ENCODE peak calls at places on chromosomes 2 and 18, in five cellular contexts. A is keratinocyte; C is ascending aorta; K is endothelial cell of umbilical vein; E is activated T-helper 1 cell treated with anti-CD3 and anti-CD28 coated beads, Interleukin-12 subunit alpha, Interleukin-12 subunit beta, Interleukin-2, Interleukin-4 antibody, amounts not matched to agents 30 ng/mL and 10 ng/mL and 1 ng/mL, durations not matched to agents 14 hours and 24 hours and 36 hours. Q is an unnamed sample.

GRCh38 chr2:95384854-95385569 is 17.5 kb upstream of the FAHD2A start:
- DNase-seq in A (no peak), C (peak), K (no peak), E (no peak), Q (no peak)

GRCh38 chr18:67742525-67742924 is 226.0 kb upstream of the DSEL start:
- DNase-seq in A (no peak), C (no peak), K (no peak), E (no peak), Q (no peak)

GRCh38 chr2:235551965-235552364 is 58.1 kb downstream of the AGAP1 start:
- DNase-seq in A (no peak), C (no peak), K (peak), E (no peak), Q (no peak)

GRCh38 chr2:207397917-207398655 is 131.7 kb upstream of the CREB1 start:
- DNase-seq in A (no peak), C (no peak), K (no peak), E (no peak), Q (no peak)

GRCh38 chr2:114119846-114120348 is 230.0 kb downstream of the ACTR3 start:
- DNase-seq in A (no peak), C (no peak), K (no peak), E (no peak), Q (no peak)

GRCh38 chr2:3545788-3546478 is 12.2 kb downstream of the RNASEH1 start:
- DNase-seq in A (no peak), C (no peak), K (no peak), E (no peak), Q (no peak)

GRCh38 chr2:169961911-169962310 is 134.7 kb downstream of the UBR3 start:
- DNase-seq in A (no peak), C (no peak), K (no peak), E (no peak), Q (no peak)

GRCh38 chr2:120910956-120911951 is 175.6 kb downstream of the GLI2 start:
- DNase-seq in A (no peak), C (no peak), K (no peak), E (no peak), Q (no peak)

GRCh38 chr2:127641846-127642510 is 4.0 kb upstream of the GPR17 start:
- DNase-seq in A (no peak), C (no peak), K (no peak), E (peak), Q (no peak)

GRCh38 chr2:26330604-26331003 is 15.3 kb upstream of the SELENOI start:
- DNase-seq in A (no peak), C (no peak), K (no peak), E (no peak), Q (no peak)

GRCh38 chr2:134258684-134259408 is 5.0 kb downstream of the MGAT5 start:
- DNase-seq in A (no peak), C (no peak), K (no peak), E (peak), Q (peak)

GRCh38 chr18:58991127-58991798 is 126.6 kb downstream of the ZNF532 start:
- DNase-seq in A (no peak), C (peak), K (peak), E (no peak), Q (no peak)

GRCh38 chr2:67516899-67517530 is 119.9 kb downstream of the ETAA1 start:
- DNase-seq in A (no peak), C (no peak), K (no peak), E (no peak), Q (no peak)

GRCh38 chr2:238504181-238504711 is 77.5 kb downstream of the ASB1 start:
- DNase-seq in A (no peak), C (peak), K (no peak), E (no peak), Q (no peak)

GRCh38 chr2:240403358-240404104 is 31.9 kb upstream of the GPC1 start:
- DNase-seq in A (no peak), C (peak), K (no peak), E (no peak), Q (no peak)

GRCh38 chr2:42312106-42312505 is 48.9 kb downstream of the COX7A2L start:
- DNase-seq in A (no peak), C (no peak), K (no peak), E (no peak), Q (no peak)

GRCh38 chr2:105645031-105645940 is 99.4 kb upstream of the NCK2 start:
- DNase-seq in A (no peak), C (no peak), K (no peak), E (no peak), Q (no peak)

GRCh38 chr2:35503311-35503710 is 852.3 kb upstream of the CRIM1 start:
- DNase-seq in A (no peak), C (no peak), K (peak), E (no peak), Q (no peak)

GRCh38 chr2:198973785-198974184 is 484.0 kb downstream of the SATB2 start:
- DNase-seq in A (no peak), C (no peak), K (no peak), E (no peak), Q (no peak)

GRCh38 chr2:31413025-31413424 is 1.5 kb downstream of the XDH start:
- DNase-seq in A (no peak), C (no peak), K (no peak), E (no peak), Q (no peak)

GRCh38 chr18:66511810-66512209 is 92.1 kb downstream of the CDH19 start:
- DNase-seq in A (no peak), C (no peak), K (peak), E (no peak), Q (no peak)

GRCh38 chr2:99256677-99257076 is 1.2 kb upstream of the LYG2 start:
- DNase-seq in A (no peak), C (no peak), K (no peak), E (no peak), Q (no peak)

GRCh38 chr2:108604196-108604595 is 69.9 kb downstream of the LIMS1 start:
- DNase-seq in A (no peak), C (no peak), K (no peak), E (no peak), Q (no peak)

GRCh38 chr2:176283268-176283667 is 14.0 kb downstream of the MTX2 start:
- DNase-seq in A (no peak), C (no peak), K (peak), E (no peak), Q (no peak)

GRCh38 chr2:134283701-134284100 is 29.8 kb downstream of the MGAT5 start:
- DNase-seq in A (no peak), C (no peak), K (no peak), E (no peak), Q (no peak)

GRCh38 chr2:173884403-173884802 is 80.8 kb downstream of the SP3 start:
- DNase-seq in A (no peak), C (no peak), K (peak), E (no peak), Q (no peak)

GRCh38 chr2:78351208-78351607 is 674.3 kb upstream of the REG3G start:
- DNase-seq in A (no peak), C (no peak), K (peak), E (no peak), Q (no peak)

GRCh38 chr2:121944072-121944829 is 188.8 kb downstream of the TSN start:
- DNase-seq in A (peak), C (no peak), K (no peak), E (no peak), Q (no peak)

GRCh38 chr18:4878480-4878879 is 318.6 kb downstream of the AKAIN1 start:
- DNase-seq in A (no peak), C (no peak), K (no peak), E (no peak), Q (no peak)

GRCh38 chr2:120591572-120591971 is 144.1 kb upstream of the GLI2 start:
- DNase-seq in A (no peak), C (no peak), K (no peak), E (no peak), Q (no peak)

GRCh38 chr18:12637901-12638633 is 19.8 kb downstream of the SPIRE1 start:
- DNase-seq in A (no peak), C (no peak), K (no peak), E (no peak), Q (no peak)

GRCh38 chr18:8890957-8891464 is 185.7 kb downstream of the MTCL1 start:
- DNase-seq in A (peak), C (no peak), K (peak), E (no peak), Q (no peak)

GRCh38 chr2:212520340-212520739 is 18.3 kb downstream of the ERBB4 start:
- DNase-seq in A (no peak), C (no peak), K (peak), E (no peak), Q (no peak)

GRCh38 chr18:74742573-74742972 is 144.9 kb downstream of the ZNF407 start:
- DNase-seq in A (no peak), C (no peak), K (no peak), E (no peak), Q (no peak)

GRCh38 chr2:12008425-12009061 is 262.1 kb downstream of the LPIN1 start:
- DNase-seq in A (no peak), C (no peak), K (no peak), E (no peak), Q (no peak)

Q was measured in effector memory CD4-positive, alpha-beta T cell.